ENCODE peak calls at places on chromosome 17, in ten cellular contexts. F is OCI-LY7, M is esophagus squamous epithelium, U is cardiac muscle cell, K is heart right ventricle, W is tibial nerve, O is IMR-90, B is GM23338, S is colonic mucosa, Y is MM.1S. L is an unnamed sample.
A peak's percentile ranks its signal among the peaks of the same experiment; 100 is the strongest.

GRCh38 chr17:58081641-58082340 is 1.4 kb upstream of the DYNLL2 start:
- DNase-seq in U (no peak), W (no peak), M (no peak), Y (no peak), K (no peak), B (peak; percentile 38), F (no peak), S (no peak), O (no peak), L (no peak)

GRCh38 chr17:44210342-44211192 is 8.9 kb downstream of the UBTF start:
- DNase-seq in Y (peak; percentile 93), S (peak; percentile 87), W (peak; percentile 81), U (peak; percentile 93), M (peak; percentile 35), O (peak; percentile 85), B (peak; percentile 94), K (peak; percentile 86), F (peak; percentile 94), L (peak; percentile 84)

GRCh38 chr17:41354538-41354937 is 3.9 kb upstream of the KRT33A start:
- DNase-seq in U (no peak), M (no peak), K (no peak), Y (no peak), O (no peak), W (no peak), B (no peak), F (no peak), S (no peak), L (no peak)

GRCh38 chr17:78764871-78765270 is 17.2 kb downstream of the CYTH1 start:
- DNase-seq in O (no peak), Y (no peak), K (no peak), U (no peak), S (no peak), F (no peak), B (no peak), M (no peak), W (no peak), L (no peak)

GRCh38 chr17:9768381-9768934 is 22.9 kb downstream of the DHRS7C start:
- DNase-seq in K (no peak), O (peak; percentile 16), B (peak; percentile 62), U (peak; percentile 55), S (no peak), M (no peak), Y (no peak), F (peak; percentile 50), W (no peak), L (no peak)

GRCh38 chr17:27751622-27752490 is 48.5 kb downstream of the NOS2 start:
- DNase-seq in U (no peak), F (no peak), W (no peak), Y (no peak), O (no peak), B (no peak), S (no peak), M (no peak), K (no peak), L (no peak)

GRCh38 chr17:78253946-78254672 is 22.7 kb downstream of the TMEM235 start:
- DNase-seq in M (no peak), O (peak; percentile 76), U (peak; percentile 90), W (peak; percentile 69), Y (peak; percentile 90), F (peak; percentile 88), B (peak; percentile 97), K (peak; percentile 83), S (peak; percentile 90), L (peak; percentile 83)

GRCh38 chr17:77369544-77369971 is 228.8 kb downstream of the SEC14L1 start:
- DNase-seq in M (no peak), W (no peak), B (no peak), K (no peak), F (no peak), Y (no peak), S (no peak), O (no peak), U (no peak), L (no peak)

GRCh38 chr17:32504166-32504990 is 17.6 kb downstream of the CDK5R1 start:
- DNase-seq in K (no peak), B (no peak), W (no peak), O (no peak), U (no peak), S (no peak), Y (no peak), M (no peak), F (no peak), L (peak; percentile 25)

GRCh38 chr17:51083976-51084375 is 36.7 kb downstream of the SPAG9 start:
- DNase-seq in K (no peak), M (no peak), S (no peak), B (no peak), F (no peak), Y (no peak), W (no peak), O (no peak), U (no peak), L (no peak)

GRCh38 chr17:51078009-51078592 is 42.6 kb downstream of the SPAG9 start:
- DNase-seq in M (no peak), K (no peak), W (no peak), Y (no peak), B (no peak), S (no peak), F (no peak), U (no peak), O (no peak), L (no peak)

GRCh38 chr17:51076821-51077220 is 43.8 kb downstream of the SPAG9 start:
- DNase-seq in B (no peak), Y (no peak), F (no peak), M (no peak), W (no peak), O (no peak), S (no peak), U (no peak), K (no peak), L (no peak)

DNA sequence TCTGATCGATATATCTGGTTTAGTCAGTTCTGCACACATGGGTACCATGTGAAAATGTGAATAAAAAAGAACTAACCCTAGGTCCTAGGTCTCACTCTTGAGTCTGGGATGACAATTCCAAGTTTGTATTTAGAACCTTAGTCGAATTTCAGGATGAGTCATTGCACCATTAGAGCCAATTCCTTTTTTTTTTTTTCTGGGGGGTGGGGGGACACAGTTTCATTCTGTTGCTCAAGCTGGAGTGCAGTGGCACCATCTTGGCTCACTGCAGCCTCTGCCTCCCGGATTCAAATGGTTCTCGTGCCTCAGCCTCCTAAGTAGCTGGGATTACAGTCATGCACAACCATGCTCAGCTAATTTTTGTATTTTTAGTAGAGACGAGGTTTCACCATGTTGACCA is 41.6 kb downstream of the SPAG9 start:
- DNase-seq in O (peak; percentile 69), S (no peak), K (no peak), W (no peak), U (peak; percentile 26), Y (no peak), F (no peak), B (no peak), M (no peak), L (no peak)
- H3K4me3 ChIP-seq in O (no peak overlapping the region), S (no peak overlapping the region), K (no peak overlapping the region), W (no peak overlapping the region), U (no peak overlapping the region), Y (no peak overlapping the region), F (no peak overlapping the region), B (no peak overlapping the region), M (no peak overlapping the region), L (no peak overlapping the region)

GRCh38 chr17:59093702-59094231 is 12.9 kb downstream of the TRIM37 start:
- DNase-seq in B (no peak), M (no peak), F (no peak), U (peak; percentile 97), S (peak; percentile 36), Y (no peak), K (peak; percentile 47), W (peak; percentile 14), O (peak; percentile 97), L (no peak)
- H3K27ac ChIP-seq in B (no peak overlapping the region), M (peak overlapping the region; percentile 21), F (no peak overlapping the region), U (peak overlapping the region; percentile 72), S (peak overlapping the region; percentile 19), Y (no peak overlapping the region), K (no peak overlapping the region), W (peak overlapping the region; percentile 48), O (no peak overlapping the region), L (no peak overlapping the region)

DNA sequence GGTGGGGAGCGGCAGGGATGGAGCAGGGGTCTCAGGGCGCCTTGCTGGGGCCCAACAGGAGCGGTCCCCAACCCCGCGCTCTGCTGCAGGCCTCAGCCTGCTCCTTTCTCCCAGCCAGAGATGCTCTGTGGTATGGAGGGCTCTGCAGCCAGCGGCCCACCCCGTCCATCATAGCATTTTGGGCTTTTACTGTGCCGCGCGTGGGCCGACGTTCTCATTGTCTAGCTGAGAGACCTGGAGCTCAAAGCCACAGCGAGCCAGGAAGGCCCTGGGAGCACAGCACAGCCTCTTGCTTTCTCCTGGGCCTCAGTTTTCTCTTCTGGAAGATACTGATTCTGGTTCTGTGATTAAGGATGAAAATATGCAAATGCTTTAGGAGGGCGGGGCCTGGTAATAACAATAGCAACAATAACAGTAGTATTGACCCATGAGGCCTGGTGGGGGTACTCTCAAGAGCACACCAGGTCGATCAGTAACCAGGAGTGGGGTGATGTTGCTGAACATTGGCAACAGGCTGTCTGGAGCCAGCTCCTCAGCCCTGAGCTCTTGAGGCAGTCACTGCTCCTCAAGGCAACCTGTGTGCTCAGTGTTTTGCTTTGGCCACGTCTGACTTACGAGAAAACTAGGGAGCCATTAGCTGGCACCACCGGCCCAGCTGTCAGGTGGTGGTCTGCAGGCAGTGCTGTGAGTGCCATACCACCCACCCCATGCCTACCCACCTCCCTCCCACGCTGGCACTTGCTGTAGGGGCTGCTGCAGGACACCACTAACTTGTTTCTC is 1.1 kb upstream of the RASD1 start:
- DNase-seq in W (no peak), K (no peak), B (no peak), F (no peak), S (no peak), Y (no peak), U (no peak), O (no peak), M (no peak), L (no peak)
- TF ChIP-seq CTCF in W (no peak), K (peak; percentile 2), B (no peak), F (peak; percentile 63), S (peak; percentile 8), Y (peak; percentile 2), U (no peak), O (no peak), M (no peak), L (peak; percentile 62)

GRCh38 chr17:7654832-7655540 is 4.3 kb downstream of the ATP1B2 start:
- DNase-seq in O (peak; percentile 44), Y (no peak), U (peak; percentile 59), F (no peak), S (no peak), K (no peak), M (no peak), B (no peak), W (no peak), L (no peak)

GRCh38 chr17:7652659-7653343 is 2.1 kb downstream of the ATP1B2 start:
- DNase-seq in S (no peak), B (no peak), K (no peak), W (no peak), M (no peak), U (no peak), F (no peak), O (no peak), Y (no peak), L (no peak)

GRCh38 chr17:7651097-7651958 is 602 bp downstream of the ATP1B2 start:
- DNase-seq in M (no peak), S (no peak), F (no peak), B (peak; percentile 37), K (no peak), O (no peak), U (no peak), W (no peak), Y (no peak), L (no peak)

GRCh38 chr17:7650509-7651096 is at the start of gene ATP1B2:
- DNase-seq in M (no peak), B (peak; percentile 99), F (peak; percentile 41), U (peak; percentile 46), W (peak; percentile 24), Y (peak; percentile 54), O (no peak), K (peak; percentile 68), S (peak; percentile 70), L (peak; percentile 62)

GRCh38 chr17:7651959-7652658 is 1.4 kb downstream of the ATP1B2 start:
- DNase-seq in Y (no peak), F (no peak), W (no peak), K (peak; percentile 21), U (no peak), M (no peak), S (no peak), O (no peak), B (peak; percentile 57), L (peak; percentile 26)
- H3K4me3 ChIP-seq in Y (no peak overlapping the region), F (no peak overlapping the region), W (peak overlapping the region; percentile 28), K (peak overlapping the region; percentile 54), U (peak overlapping the region; percentile 83), M (peak overlapping the region; percentile 73), S (peak overlapping the region; percentile 39), O (no peak overlapping the region), B (peak overlapping the region; percentile 90), L (peak overlapping the region; percentile 52)

L was measured in dorsolateral prefrontal cortex.